ENCODE peak calls at places on chromosomes 16 and 17, in seven cellular contexts. B, J, A, Z, F, L and K are unnamed samples.

GRCh38 chr16:15521758-15522509 is 87.5 kb downstream of the BMERB1 start:
- DNase-seq in B (no peak), J (peak), A (no peak), Z (no peak), F (peak), L (no peak), K (no peak)

GRCh38 chr16:81901483-81901882 is 109.8 kb downstream of the SDR42E1 start:
- DNase-seq in B (no peak), J (peak), A (no peak), Z (no peak), F (no peak), L (no peak), K (no peak)

GRCh38 chr16:1918312-1918889 is at the start of gene HS3ST6:
- DNase-seq in B (no peak), J (no peak), A (no peak), Z (no peak), F (no peak), L (no peak), K (no peak)

GRCh38 chr16:50303605-50304466 is 37.5 kb downstream of the ADCY7 start:
- DNase-seq in B (no peak), J (no peak), A (no peak), Z (peak), F (peak), L (no peak), K (no peak)

GRCh38 chr16:57045694-57046381 is 46.5 kb upstream of the CPNE2 start:
- DNase-seq in B (no peak), J (peak), A (no peak), Z (peak), F (peak), L (peak), K (no peak)

GRCh38 chr17:2867441-2868424 is 71.5 kb downstream of the RAP1GAP2 start:
- DNase-seq in B (no peak), J (no peak), A (no peak), Z (no peak), F (no peak), L (no peak), K (no peak)

GRCh38 chr17:59439261-59439660 is 107.8 kb downstream of the YPEL2 start:
- DNase-seq in B (no peak), J (peak), A (peak), Z (no peak), F (no peak), L (no peak), K (no peak)

GRCh38 chr16:10339777-10340752 is 45.8 kb upstream of the ATF7IP2 start:
- DNase-seq in B (no peak), J (no peak), A (no peak), Z (no peak), F (no peak), L (no peak), K (no peak)

GRCh38 chr16:71854369-71854948 is 8.7 kb downstream of the ATXN1L start:
- DNase-seq in B (no peak), J (no peak), A (no peak), Z (no peak), F (no peak), L (no peak), K (peak)